ENCODE peak calls at places on chromosomes 11 and 22, in six cellular contexts. One of them, this sample, is unnamed.

GRCh38 chr11:112977620-112978212 is 16.5 kb downstream of the NCAM1 start:
- DNase-seq in heart left ventricle: no peak
- DNase-seq in kidney: no peak
- DNase-seq in dorsolateral prefrontal cortex: peak
- DNase-seq in epithelial cell of esophagus: peak
- DNase-seq in fibroblast of the aortic adventitia: peak
- DNase-seq in this sample: no peak

GRCh38 chr22:41286639-41287091 is 678 bp upstream of the RANGAP1 start:
- DNase-seq in kidney: no peak
- DNase-seq in fibroblast of the aortic adventitia: peak
- DNase-seq in heart left ventricle: no peak
- DNase-seq in dorsolateral prefrontal cortex: no peak
- DNase-seq in epithelial cell of esophagus: no peak
- DNase-seq in this sample: peak

GRCh38 chr22:38239101-38239761 is 33.6 kb downstream of the TMEM184B start:
- DNase-seq in fibroblast of the aortic adventitia: peak
- DNase-seq in heart left ventricle: no peak
- DNase-seq in epithelial cell of esophagus: peak
- DNase-seq in dorsolateral prefrontal cortex: peak
- DNase-seq in kidney: no peak
- DNase-seq in this sample: no peak

GRCh38 chr11:126194121-126194543 is 17.3 kb downstream of the RPUSD4 start:
- DNase-seq in dorsolateral prefrontal cortex: peak
- DNase-seq in heart left ventricle: no peak
- DNase-seq in kidney: no peak
- DNase-seq in fibroblast of the aortic adventitia: peak
- DNase-seq in epithelial cell of esophagus: peak
- DNase-seq in this sample: peak

GRCh38 chr11:118663381-118663780 is 16.1 kb downstream of the TREH start:
- DNase-seq in kidney: no peak
- DNase-seq in fibroblast of the aortic adventitia: no peak
- DNase-seq in heart left ventricle: no peak
- DNase-seq in epithelial cell of esophagus: no peak
- DNase-seq in dorsolateral prefrontal cortex: no peak
- DNase-seq in this sample: no peak

GRCh38 chr22:50439314-50440250 is 35.3 kb downstream of the SBF1 start:
- DNase-seq in epithelial cell of esophagus: no peak
- DNase-seq in kidney: peak
- DNase-seq in heart left ventricle: no peak
- DNase-seq in dorsolateral prefrontal cortex: no peak
- DNase-seq in fibroblast of the aortic adventitia: no peak
- DNase-seq in this sample: no peak

GRCh38 chr11:3855808-3856491 is 486 bp downstream of the STIM1 start:
- DNase-seq in dorsolateral prefrontal cortex: no peak
- DNase-seq in epithelial cell of esophagus: no peak
- DNase-seq in kidney: peak
- DNase-seq in heart left ventricle: peak
- DNase-seq in fibroblast of the aortic adventitia: no peak
- DNase-seq in this sample: peak

GRCh38 chr22:44676441-44677298 is 25.3 kb upstream of the PRR5 start:
- DNase-seq in kidney: peak
- DNase-seq in epithelial cell of esophagus: peak
- DNase-seq in fibroblast of the aortic adventitia: no peak
- DNase-seq in dorsolateral prefrontal cortex: no peak
- DNase-seq in heart left ventricle: peak
- DNase-seq in this sample: no peak

GRCh38 chr22:50261615-50262459 is at the start of gene MAPK12:
- DNase-seq in epithelial cell of esophagus: no peak
- DNase-seq in dorsolateral prefrontal cortex: no peak
- DNase-seq in heart left ventricle: peak
- DNase-seq in kidney: no peak
- DNase-seq in fibroblast of the aortic adventitia: no peak
- DNase-seq in this sample: peak

GRCh38 chr11:3745161-3745560 is 52.2 kb downstream of the NUP98 start:
- DNase-seq in dorsolateral prefrontal cortex: no peak
- DNase-seq in heart left ventricle: no peak
- DNase-seq in epithelial cell of esophagus: peak
- DNase-seq in kidney: no peak
- DNase-seq in fibroblast of the aortic adventitia: no peak
- DNase-seq in this sample: no peak

GRCh38 chr11:118791015-118791960 is at the start of gene DDX6:
- DNase-seq in heart left ventricle: peak
- DNase-seq in epithelial cell of esophagus: peak
- DNase-seq in kidney: peak
- DNase-seq in dorsolateral prefrontal cortex: peak
- DNase-seq in fibroblast of the aortic adventitia: peak
- DNase-seq in this sample: peak

GRCh38 chr22:42344391-42344861 is 74.0 kb upstream of the TCF20 start:
- DNase-seq in dorsolateral prefrontal cortex: peak
- DNase-seq in epithelial cell of esophagus: peak
- DNase-seq in kidney: no peak
- DNase-seq in heart left ventricle: peak
- DNase-seq in fibroblast of the aortic adventitia: peak
- DNase-seq in this sample: peak

GRCh38 chr11:134664863-134665535 is 253.0 kb upstream of the B3GAT1 start:
- DNase-seq in epithelial cell of esophagus: no peak
- DNase-seq in fibroblast of the aortic adventitia: no peak
- DNase-seq in heart left ventricle: no peak
- DNase-seq in kidney: no peak
- DNase-seq in dorsolateral prefrontal cortex: no peak
- DNase-seq in this sample: no peak

GRCh38 chr11:34427171-34427805 is 11.4 kb upstream of the CAT start:
- DNase-seq in dorsolateral prefrontal cortex: no peak
- DNase-seq in heart left ventricle: no peak
- DNase-seq in fibroblast of the aortic adventitia: peak
- DNase-seq in kidney: no peak
- DNase-seq in epithelial cell of esophagus: peak
- DNase-seq in this sample: no peak

GRCh38 chr11:119178166-119178680 is 7.1 kb upstream of the NHERF4 start:
- DNase-seq in epithelial cell of esophagus: no peak
- DNase-seq in fibroblast of the aortic adventitia: no peak
- DNase-seq in kidney: no peak
- DNase-seq in dorsolateral prefrontal cortex: no peak
- DNase-seq in heart left ventricle: no peak
- DNase-seq in this sample: no peak

GRCh38 chr11:88596786-88597185 is 259.2 kb upstream of the CTSC start:
- DNase-seq in epithelial cell of esophagus: peak
- DNase-seq in kidney: no peak
- DNase-seq in dorsolateral prefrontal cortex: no peak
- DNase-seq in fibroblast of the aortic adventitia: no peak
- DNase-seq in heart left ventricle: no peak
- DNase-seq in this sample: no peak

GRCh38 chr11:12187399-12187798 is 77.0 kb downstream of the MICAL2 start:
- DNase-seq in fibroblast of the aortic adventitia: no peak
- DNase-seq in epithelial cell of esophagus: peak
- DNase-seq in dorsolateral prefrontal cortex: no peak
- DNase-seq in kidney: no peak
- DNase-seq in heart left ventricle: no peak
- DNase-seq in this sample: no peak

GRCh38 chr11:77705195-77705876 is 67.7 kb upstream of the CLNS1A start:
- DNase-seq in fibroblast of the aortic adventitia: peak
- DNase-seq in kidney: no peak
- DNase-seq in epithelial cell of esophagus: peak
- DNase-seq in heart left ventricle: no peak
- DNase-seq in dorsolateral prefrontal cortex: no peak
- DNase-seq in this sample: no peak

GRCh38 chr11:109865558-109866186 is 227.5 kb upstream of the ZC3H12C start:
- DNase-seq in epithelial cell of esophagus: peak
- DNase-seq in fibroblast of the aortic adventitia: no peak
- DNase-seq in kidney: peak
- DNase-seq in dorsolateral prefrontal cortex: peak
- DNase-seq in heart left ventricle: peak
- DNase-seq in this sample: no peak

GRCh38 chr11:14537134-14537599 is 17.0 kb upstream of the PSMA1 start:
- DNase-seq in kidney: no peak
- DNase-seq in heart left ventricle: no peak
- DNase-seq in epithelial cell of esophagus: peak
- DNase-seq in fibroblast of the aortic adventitia: peak
- DNase-seq in dorsolateral prefrontal cortex: no peak
- DNase-seq in this sample: peak

GRCh38 chr22:48968201-48968959 is 859.3 kb downstream of the BRD1 start:
- DNase-seq in dorsolateral prefrontal cortex: no peak
- DNase-seq in kidney: no peak
- DNase-seq in fibroblast of the aortic adventitia: no peak
- DNase-seq in epithelial cell of esophagus: no peak
- DNase-seq in heart left ventricle: no peak
- DNase-seq in this sample: no peak

GRCh38 chr11:70567680-70568503 is 169.6 kb downstream of the CTTN start:
- DNase-seq in epithelial cell of esophagus: peak
- DNase-seq in heart left ventricle: peak
- DNase-seq in dorsolateral prefrontal cortex: no peak
- DNase-seq in kidney: peak
- DNase-seq in fibroblast of the aortic adventitia: peak
- DNase-seq in this sample: peak

GRCh38 chr11:68076371-68077042 is 37.7 kb downstream of the TCIRG1 start:
- DNase-seq in fibroblast of the aortic adventitia: no peak
- DNase-seq in epithelial cell of esophagus: no peak
- DNase-seq in heart left ventricle: no peak
- DNase-seq in dorsolateral prefrontal cortex: no peak
- DNase-seq in kidney: no peak
- DNase-seq in this sample: no peak

GRCh38 chr11:92224394-92225205 is at the start of gene FAT3:
- DNase-seq in epithelial cell of esophagus: peak
- DNase-seq in fibroblast of the aortic adventitia: no peak
- DNase-seq in dorsolateral prefrontal cortex: peak
- DNase-seq in heart left ventricle: no peak
- DNase-seq in kidney: peak
- DNase-seq in this sample: peak

GRCh38 chr11:5291207-5291838 is 10.4 kb downstream of the OR51B4 start:
- DNase-seq in kidney: no peak
- DNase-seq in fibroblast of the aortic adventitia: peak
- DNase-seq in dorsolateral prefrontal cortex: no peak
- DNase-seq in epithelial cell of esophagus: peak
- DNase-seq in heart left ventricle: no peak
- DNase-seq in this sample: no peak
- TF ChIP-seq CTCF in kidney: peak
- TF ChIP-seq CTCF in fibroblast of the aortic adventitia: peak
- TF ChIP-seq CTCF in dorsolateral prefrontal cortex: no peak
- TF ChIP-seq CTCF in epithelial cell of esophagus: peak
- TF ChIP-seq CTCF in heart left ventricle: no peak
- TF ChIP-seq CTCF in this sample: peak

DNA sequence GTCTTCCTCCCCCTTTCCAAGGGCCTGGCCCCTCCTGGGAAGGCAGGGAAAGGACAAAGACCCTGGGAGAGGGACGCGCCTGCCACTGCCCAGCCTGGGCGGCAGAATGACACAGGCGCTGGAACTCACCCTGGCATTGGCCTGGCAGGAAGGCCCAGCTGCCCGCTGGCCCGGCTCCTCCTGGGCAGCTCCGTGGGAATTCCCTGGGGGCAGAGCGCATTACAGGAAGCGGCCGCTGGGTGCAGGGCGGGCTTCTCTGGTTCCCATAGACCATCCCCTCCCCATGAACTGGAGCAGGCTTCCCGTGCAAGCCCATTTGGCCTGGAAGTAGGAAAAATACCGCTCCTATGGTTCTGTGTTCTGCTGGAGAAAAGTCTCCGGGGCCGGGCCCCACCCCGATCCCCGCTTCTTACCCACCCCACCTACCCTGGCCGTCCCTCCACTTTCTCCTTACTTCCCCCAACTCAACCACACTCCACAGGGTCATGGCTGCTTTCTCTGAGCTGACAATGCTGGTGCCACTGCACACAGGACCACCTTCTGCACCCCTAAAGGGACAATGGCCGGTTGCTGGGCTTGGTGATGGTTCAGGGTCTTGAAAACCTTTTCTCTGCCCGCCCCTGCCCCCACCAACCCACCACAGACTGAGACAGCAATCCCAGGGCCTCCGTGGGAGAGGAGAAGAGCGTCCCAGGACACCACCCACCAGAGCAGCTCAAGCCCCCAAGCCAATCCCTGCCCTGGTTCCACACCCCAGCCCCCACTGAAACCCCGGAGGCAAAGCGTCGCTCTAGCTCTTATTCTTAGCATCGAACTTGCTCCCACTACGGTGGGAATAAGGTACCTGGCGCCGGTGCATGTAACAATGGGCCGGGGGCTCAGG is 58.9 kb downstream of the LINC01488 start:
- DNase-seq in epithelial cell of esophagus: no peak
- DNase-seq in dorsolateral prefrontal cortex: no peak
- DNase-seq in fibroblast of the aortic adventitia: no peak
- DNase-seq in heart left ventricle: peak
- DNase-seq in kidney: peak
- DNase-seq in this sample: peak
- TF ChIP-seq CTCF in epithelial cell of esophagus: no peak
- TF ChIP-seq CTCF in dorsolateral prefrontal cortex: no peak
- TF ChIP-seq CTCF in fibroblast of the aortic adventitia: no peak
- TF ChIP-seq CTCF in heart left ventricle: no peak
- TF ChIP-seq CTCF in kidney: no peak
- TF ChIP-seq CTCF in this sample: no peak

GRCh38 chr22:36349726-36350125 is 38.0 kb downstream of the MYH9 start:
- DNase-seq in heart left ventricle: no peak
- DNase-seq in kidney: no peak
- DNase-seq in fibroblast of the aortic adventitia: peak
- DNase-seq in dorsolateral prefrontal cortex: no peak
- DNase-seq in epithelial cell of esophagus: no peak
- DNase-seq in this sample: no peak

GRCh38 chr22:36348760-36349159 is 39.0 kb downstream of the MYH9 start:
- DNase-seq in kidney: no peak
- DNase-seq in heart left ventricle: no peak
- DNase-seq in dorsolateral prefrontal cortex: no peak
- DNase-seq in fibroblast of the aortic adventitia: no peak
- DNase-seq in epithelial cell of esophagus: no peak
- DNase-seq in this sample: no peak

GRCh38 chr22:36352775-36353507 is 34.8 kb downstream of the MYH9 start:
- DNase-seq in epithelial cell of esophagus: no peak
- DNase-seq in dorsolateral prefrontal cortex: no peak
- DNase-seq in kidney: no peak
- DNase-seq in fibroblast of the aortic adventitia: peak
- DNase-seq in heart left ventricle: peak
- DNase-seq in this sample: no peak

GRCh38 chr22:36351921-36352774 is 35.6 kb downstream of the MYH9 start:
- DNase-seq in kidney: peak
- DNase-seq in epithelial cell of esophagus: peak
- DNase-seq in heart left ventricle: no peak
- DNase-seq in fibroblast of the aortic adventitia: no peak
- DNase-seq in dorsolateral prefrontal cortex: no peak
- DNase-seq in this sample: no peak

GRCh38 chr22:36350751-36351594 is 36.8 kb downstream of the MYH9 start:
- DNase-seq in dorsolateral prefrontal cortex: no peak
- DNase-seq in fibroblast of the aortic adventitia: no peak
- DNase-seq in epithelial cell of esophagus: peak
- DNase-seq in heart left ventricle: no peak
- DNase-seq in kidney: peak
- DNase-seq in this sample: no peak
- TF ChIP-seq CTCF in dorsolateral prefrontal cortex: no peak
- TF ChIP-seq CTCF in fibroblast of the aortic adventitia: peak
- TF ChIP-seq CTCF in epithelial cell of esophagus: peak
- TF ChIP-seq CTCF in heart left ventricle: no peak
- TF ChIP-seq CTCF in kidney: no peak
- TF ChIP-seq CTCF in this sample: no peak

DNA sequence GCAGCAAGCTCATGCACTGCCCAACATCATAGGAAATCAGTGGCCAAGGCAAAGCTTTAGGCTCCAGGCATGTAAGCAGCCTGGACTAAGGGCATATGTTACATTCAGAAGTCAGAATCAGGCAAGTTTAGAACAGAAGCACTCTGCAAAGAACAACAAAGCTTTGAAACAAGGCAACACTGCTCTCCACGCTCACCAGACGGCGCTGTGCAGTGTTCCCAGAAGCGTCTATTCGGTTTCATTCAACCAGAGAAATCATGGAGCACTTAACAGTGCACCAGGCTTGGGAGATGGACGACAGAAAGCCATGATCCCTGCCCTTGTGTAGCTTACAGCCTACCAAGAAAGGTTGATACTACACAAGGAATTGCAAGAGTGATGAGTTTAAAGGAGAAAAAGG is 555.8 kb downstream of the BUD13 start:
- DNase-seq in kidney: no peak
- DNase-seq in heart left ventricle: peak
- DNase-seq in fibroblast of the aortic adventitia: peak
- DNase-seq in epithelial cell of esophagus: peak
- DNase-seq in dorsolateral prefrontal cortex: peak
- DNase-seq in this sample: no peak
- TF ChIP-seq CTCF in kidney: peak
- TF ChIP-seq CTCF in heart left ventricle: peak
- TF ChIP-seq CTCF in fibroblast of the aortic adventitia: peak
- TF ChIP-seq CTCF in epithelial cell of esophagus: peak
- TF ChIP-seq CTCF in dorsolateral prefrontal cortex: peak
- TF ChIP-seq CTCF in this sample: no peak

This sample was measured in nephron progenitor cell.